ENCODE peak calls at places on chromosomes 16 and 17, in ten cellular contexts. E is cardiac muscle cell, K is A549, J is H9, D is astrocyte of the spinal cord, W is ascending aorta, V is colonic mucosa, U is retinal pigment epithelial cell, L is MM.1S, Q is fibroblast of lung. C is an unnamed sample.

GRCh38 chr17:44137891-44138709 is 3.6 kb upstream of the HROB start:
- DNase-seq in E (peak), K (peak), J (peak), D (peak), W (peak), V (peak), U (peak), L (no peak), Q (peak), C (peak)

GRCh38 chr17:44385287-44386181 is 3.9 kb downstream of the ITGA2B start:
- DNase-seq in E (peak), K (peak), J (peak), D (peak), W (peak), V (peak), U (no peak), L (peak), Q (peak), C (peak)

GRCh38 chr17:64575431-64575830 is 68.7 kb downstream of the CEP95 start:
- DNase-seq in E (no peak), K (no peak), J (no peak), D (no peak), W (no peak), V (no peak), U (no peak), L (no peak), Q (no peak), C (no peak)

GRCh38 chr16:2209258-2210008 is 1.2 kb downstream of the BRICD5 start:
- DNase-seq in E (no peak), K (no peak), J (no peak), D (no peak), W (no peak), V (no peak), U (no peak), L (no peak), Q (no peak), C (no peak)

GRCh38 chr17:75875940-75876189 is 2.5 kb downstream of the TRIM47 start:
- DNase-seq in E (no peak), K (no peak), J (no peak), D (no peak), W (no peak), V (no peak), U (no peak), L (no peak), Q (no peak), C (no peak)

GRCh38 chr17:73255671-73256181 is 6.0 kb downstream of the CPSF4L start:
- DNase-seq in E (peak), K (peak), J (peak), D (peak), W (no peak), V (peak), U (no peak), L (peak), Q (peak), C (peak)

GRCh38 chr17:75914643-75915265 is 10.1 kb upstream of the MRPL38 start:
- DNase-seq in E (no peak), K (no peak), J (peak), D (no peak), W (no peak), V (no peak), U (no peak), L (no peak), Q (no peak), C (no peak)

GRCh38 chr16:73405851-73406250 is 357.9 kb upstream of the ZFHX3 start:
- DNase-seq in E (no peak), K (no peak), J (no peak), D (no peak), W (no peak), V (no peak), U (no peak), L (no peak), Q (peak), C (peak)

GRCh38 chr17:19247423-19247822 is 10.3 kb downstream of the EPN2 start:
- DNase-seq in E (no peak), K (no peak), J (no peak), D (no peak), W (no peak), V (no peak), U (no peak), L (no peak), Q (no peak), C (no peak)

GRCh38 chr17:48330386-48330785 is 99.6 kb downstream of the SKAP1 start:
- DNase-seq in E (no peak), K (no peak), J (no peak), D (no peak), W (no peak), V (no peak), U (no peak), L (no peak), Q (no peak), C (no peak)

GRCh38 chr17:35713069-35713728 is 18.2 kb upstream of the RASL10B start:
- DNase-seq in E (peak), K (no peak), J (no peak), D (peak), W (peak), V (no peak), U (peak), L (peak), Q (peak), C (peak)

GRCh38 chr16:75943705-75944514 is 217.6 kb upstream of the CPHXL start:
- DNase-seq in E (no peak), K (no peak), J (no peak), D (no peak), W (no peak), V (no peak), U (no peak), L (no peak), Q (no peak), C (no peak)

GRCh38 chr17:64491995-64492394 is 4.9 kb downstream of the POLG2 start:
- DNase-seq in E (no peak), K (no peak), J (no peak), D (peak), W (no peak), V (no peak), U (no peak), L (no peak), Q (peak), C (no peak)

GRCh38 chr17:9240659-9241370 is 219.5 kb downstream of the NTN1 start:
- DNase-seq in E (peak), K (no peak), J (peak), D (peak), W (peak), V (peak), U (no peak), L (no peak), Q (peak), C (no peak)

GRCh38 chr16:15564619-15565339 is 78.2 kb downstream of the MARF1 start:
- DNase-seq in E (no peak), K (no peak), J (no peak), D (no peak), W (no peak), V (no peak), U (no peak), L (no peak), Q (peak), C (no peak)

GRCh38 chr17:39563476-39563875 is 44.2 kb downstream of the NEUROD2 start:
- DNase-seq in E (no peak), K (no peak), J (peak), D (peak), W (no peak), V (no peak), U (no peak), L (no peak), Q (peak), C (no peak)

GRCh38 chr17:41835214-41835799 is 725 bp downstream of the NT5C3B start:
- DNase-seq in E (no peak), K (peak), J (no peak), D (no peak), W (no peak), V (no peak), U (no peak), L (no peak), Q (no peak), C (no peak)

GRCh38 chr17:49748791-49749190 is 15.1 kb downstream of the FAM117A start:
- DNase-seq in E (no peak), K (no peak), J (no peak), D (no peak), W (no peak), V (no peak), U (no peak), L (peak), Q (no peak), C (no peak)

GRCh38 chr16:22353188-22353919 is 21.1 kb downstream of the CDR2 start:
- DNase-seq in E (no peak), K (no peak), J (no peak), D (peak), W (no peak), V (peak), U (no peak), L (no peak), Q (peak), C (peak)

GRCh38 chr17:14950216-14950615 is 314.9 kb downstream of the PMP22 start:
- DNase-seq in E (no peak), K (no peak), J (no peak), D (peak), W (no peak), V (no peak), U (no peak), L (no peak), Q (no peak), C (no peak)

GRCh38 chr16:17389392-17389791 is 81.4 kb downstream of the XYLT1 start:
- DNase-seq in E (no peak), K (no peak), J (no peak), D (no peak), W (no peak), V (no peak), U (no peak), L (no peak), Q (no peak), C (peak)

GRCh38 chr16:88366032-88366703 is 16.6 kb upstream of the ZNF469 start:
- DNase-seq in E (no peak), K (no peak), J (no peak), D (no peak), W (no peak), V (no peak), U (no peak), L (no peak), Q (no peak), C (no peak)
- TF ChIP-seq CTCF in E (no peak), K (no peak), J (no peak), D (no peak), W (no peak), V (no peak), U (no peak), L (no peak), Q (no peak), C (no peak)

DNA sequence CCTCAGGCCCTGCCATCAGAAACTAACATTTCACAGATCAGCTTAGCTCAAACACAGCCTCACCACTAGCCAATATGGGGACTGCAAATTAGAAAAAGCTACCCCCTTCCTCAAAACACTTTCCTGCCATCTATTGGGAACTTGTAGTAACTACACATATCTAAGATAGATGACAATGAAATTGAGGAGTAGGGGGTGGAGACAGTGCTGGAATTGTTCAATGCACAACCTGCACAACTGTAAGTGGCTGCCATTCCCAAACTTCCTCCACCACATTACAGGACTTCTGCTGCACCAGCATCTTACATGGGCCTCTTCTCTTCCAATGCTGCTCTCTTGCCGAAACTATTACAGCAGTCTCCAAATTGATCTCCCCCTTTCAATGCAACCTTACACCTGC is 21.8 kb downstream of the AIPL1 start:
- DNase-seq in E (peak), K (peak), J (no peak), D (peak), W (no peak), V (no peak), U (peak), L (peak), Q (peak), C (peak)
- TF ChIP-seq CTCF in E (peak), K (peak), J (peak), D (peak), W (no peak), V (no peak), U (peak), L (peak), Q (peak), C (peak)

GRCh38 chr16:80404847-80405246 is 135.9 kb upstream of the DYNLRB2 start:
- DNase-seq in E (no peak), K (no peak), J (no peak), D (no peak), W (no peak), V (no peak), U (no peak), L (no peak), Q (no peak), C (no peak)
- TF ChIP-seq CTCF in E (no peak), K (no peak), J (no peak), D (no peak), W (no peak), V (no peak), U (no peak), L (no peak), Q (no peak), C (no peak)

GRCh38 chr16:9645911-9646310 is 536.3 kb downstream of the GRIN2A start:
- DNase-seq in E (no peak), K (no peak), J (no peak), D (no peak), W (no peak), V (no peak), U (no peak), L (no peak), Q (no peak), C (no peak)
- TF ChIP-seq CTCF in E (no peak), K (no peak), J (peak), D (no peak), W (no peak), V (no peak), U (peak), L (no peak), Q (no peak), C (no peak)

DNA sequence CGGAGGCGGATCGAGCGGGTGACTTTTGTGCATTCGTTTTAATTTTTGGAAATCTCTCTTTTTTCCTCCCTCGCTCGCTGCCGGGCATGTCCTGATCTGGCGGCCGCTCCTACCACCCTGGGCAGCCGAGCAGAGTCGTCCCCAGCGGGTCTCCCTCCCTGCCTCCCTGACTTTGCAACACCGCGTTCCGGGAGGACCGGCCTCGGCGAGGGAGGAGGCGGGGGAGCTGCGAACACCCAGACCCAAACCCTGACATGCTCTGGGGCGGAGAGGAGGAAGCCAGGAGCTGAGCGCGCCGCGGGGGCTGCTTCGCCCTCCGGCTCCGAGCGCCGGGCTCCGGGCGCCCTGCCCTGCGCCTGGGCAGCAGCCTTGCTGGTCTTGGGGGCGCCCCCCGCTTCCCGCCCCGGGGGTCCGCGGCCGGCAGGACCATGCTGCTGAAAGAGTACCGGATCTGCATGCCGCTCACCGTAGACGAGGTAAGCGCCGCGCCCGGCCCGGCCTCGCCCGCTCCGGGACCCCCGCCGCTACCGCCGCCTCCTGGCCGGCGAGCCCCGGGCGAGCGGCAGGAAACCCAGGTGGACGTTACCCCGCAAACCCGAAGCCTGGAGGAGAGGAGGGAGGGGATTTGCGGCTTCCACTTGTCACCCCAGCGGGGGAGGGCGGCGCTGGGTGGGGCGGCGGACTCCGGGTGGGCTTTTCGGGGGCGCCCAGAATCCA is 804 bp downstream of the PITPNC1 start:
- DNase-seq in E (peak), K (peak), J (peak), D (peak), W (peak), V (peak), U (no peak), L (peak), Q (peak), C (no peak)
- TF ChIP-seq CTCF in E (peak), K (peak), J (no peak), D (peak), W (no peak), V (peak), U (peak), L (peak), Q (peak), C (peak)

GRCh38 chr17:77208217-77208808 is 67.5 kb downstream of the SEC14L1 start:
- DNase-seq in E (peak), K (no peak), J (no peak), D (peak), W (no peak), V (no peak), U (no peak), L (peak), Q (peak), C (peak)
- TF ChIP-seq CTCF in E (peak), K (peak), J (no peak), D (peak), W (peak), V (no peak), U (peak), L (peak), Q (peak), C (peak)

DNA sequence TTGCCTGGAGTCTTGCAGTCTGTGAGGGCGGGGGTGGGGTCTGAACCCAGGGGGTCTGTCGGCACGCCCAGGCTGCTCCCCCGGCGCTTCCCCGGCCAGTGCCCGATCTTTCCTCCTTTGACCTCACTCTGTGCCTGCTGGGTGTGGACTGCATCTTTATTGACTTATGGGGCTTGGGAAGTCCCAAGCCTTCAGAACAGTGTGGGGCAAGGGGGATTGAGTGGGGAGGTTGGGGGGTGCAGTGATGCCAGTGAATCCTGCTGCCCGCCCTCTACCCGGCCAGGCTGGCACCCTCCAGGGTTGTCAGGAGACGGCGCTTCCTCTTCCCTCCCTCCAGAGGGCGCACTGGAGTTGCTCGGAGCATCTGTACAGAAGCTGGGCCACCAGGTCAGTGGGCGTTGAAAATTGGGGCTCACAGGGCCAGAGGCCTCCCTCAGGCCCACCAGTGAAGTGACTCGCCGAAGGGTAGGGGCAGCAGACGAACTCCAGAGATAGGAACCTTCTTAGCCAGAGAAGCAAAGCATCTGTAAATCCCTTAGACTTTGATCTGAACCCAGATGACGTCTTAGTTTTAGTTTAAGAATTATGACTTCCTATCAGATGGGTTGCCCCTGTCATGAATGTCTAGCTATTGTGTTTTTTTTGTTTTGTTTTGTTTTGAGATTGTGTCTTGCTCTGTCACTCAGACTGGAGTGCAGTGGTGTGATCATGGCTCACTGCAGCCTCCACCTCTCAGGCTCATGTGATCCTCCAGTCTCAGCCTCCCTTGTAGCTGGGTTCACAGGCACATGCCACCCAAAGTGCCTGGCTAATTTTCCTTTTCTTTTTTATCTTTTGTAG is 184.8 kb upstream of the CIBAR2 start:
- DNase-seq in E (peak), K (peak), J (peak), D (no peak), W (no peak), V (peak), U (no peak), L (peak), Q (no peak), C (peak)
- TF ChIP-seq CTCF in E (peak), K (peak), J (peak), D (peak), W (peak), V (peak), U (peak), L (peak), Q (peak), C (peak)

C was measured in HFFc6.